ENCODE peak calls at places on chromosomes 2 and 18, in five cellular contexts. One of them, this sample, is unnamed. For H3K4me1, the result is how much of the 10 kb centered on the place peaks cover.

GRCh38 chr2:237723613-237724012 is 75.0 kb upstream of the RBM44 start:
- DNase-seq in Caco-2: peak
- DNase-seq in lung: no peak
- DNase-seq in heart left ventricle: no peak
- DNase-seq in heart right ventricle: no peak
- DNase-seq in this sample: no peak

GRCh38 chr2:138476940-138477339 is 24.6 kb upstream of the SPOPL start:
- DNase-seq in heart left ventricle: no peak
- DNase-seq in heart right ventricle: no peak
- DNase-seq in Caco-2: no peak
- DNase-seq in lung: no peak
- DNase-seq in this sample: no peak

GRCh38 chr2:171798156-171798815 is 95.8 kb downstream of the SLC25A12 start:
- DNase-seq in Caco-2: no peak
- DNase-seq in heart right ventricle: no peak
- DNase-seq in heart left ventricle: no peak
- DNase-seq in lung: no peak
- DNase-seq in this sample: no peak

GRCh38 chr2:127254386-127254981 is 34.4 kb upstream of the CYP27C1 start:
- DNase-seq in Caco-2: no peak
- DNase-seq in heart left ventricle: no peak
- DNase-seq in lung: no peak
- DNase-seq in heart right ventricle: no peak
- DNase-seq in this sample: no peak

GRCh38 chr2:120702061-120702460 is 33.6 kb upstream of the GLI2 start:
- DNase-seq in lung: no peak
- DNase-seq in heart right ventricle: no peak
- DNase-seq in Caco-2: no peak
- DNase-seq in heart left ventricle: no peak
- DNase-seq in this sample: no peak

GRCh38 chr2:145715601-145716000 is 1195.7 kb upstream of the ZEB2 start:
- DNase-seq in heart right ventricle: no peak
- DNase-seq in lung: no peak
- DNase-seq in heart left ventricle: no peak
- DNase-seq in Caco-2: no peak
- DNase-seq in this sample: no peak

GRCh38 chr2:56681659-56682396 is 498.0 kb downstream of the CCDC85A start:
- DNase-seq in lung: no peak
- DNase-seq in heart right ventricle: no peak
- DNase-seq in Caco-2: no peak
- DNase-seq in heart left ventricle: no peak
- DNase-seq in this sample: no peak

GRCh38 chr2:20224716-20225293 is at the start of gene SDC1:
- DNase-seq in heart left ventricle: no peak
- DNase-seq in Caco-2: peak
- DNase-seq in heart right ventricle: no peak
- DNase-seq in lung: peak
- DNase-seq in this sample: no peak

GRCh38 chr18:8705280-8705940 is at the start of gene MTCL1:
- DNase-seq in lung: peak
- DNase-seq in Caco-2: peak
- DNase-seq in heart left ventricle: peak
- DNase-seq in heart right ventricle: peak
- DNase-seq in this sample: no peak

GRCh38 chr18:49725809-49726514 is 87.4 kb downstream of the ACAA2 start:
- DNase-seq in Caco-2: peak
- DNase-seq in heart right ventricle: peak
- DNase-seq in heart left ventricle: peak
- DNase-seq in lung: peak
- DNase-seq in this sample: peak

GRCh38 chr18:24536326-24536725 is 75.9 kb downstream of the HRH4 start:
- DNase-seq in heart right ventricle: no peak
- DNase-seq in lung: peak
- DNase-seq in heart left ventricle: no peak
- DNase-seq in Caco-2: no peak
- DNase-seq in this sample: no peak

GRCh38 chr2:73291093-73291460 is 2.3 kb downstream of the EGR4 start:
- DNase-seq in heart left ventricle: no peak
- DNase-seq in lung: no peak
- DNase-seq in Caco-2: no peak
- DNase-seq in heart right ventricle: peak
- DNase-seq in this sample: no peak

GRCh38 chr2:437180-437579 is 149.3 kb upstream of the ALKAL2 start:
- DNase-seq in heart left ventricle: no peak
- DNase-seq in Caco-2: no peak
- DNase-seq in heart right ventricle: no peak
- DNase-seq in lung: no peak
- DNase-seq in this sample: no peak

GRCh38 chr18:51867767-51868166 is 472.2 kb upstream of the DCC start:
- DNase-seq in lung: no peak
- DNase-seq in Caco-2: no peak
- DNase-seq in heart left ventricle: no peak
- DNase-seq in heart right ventricle: no peak
- DNase-seq in this sample: no peak

DNA sequence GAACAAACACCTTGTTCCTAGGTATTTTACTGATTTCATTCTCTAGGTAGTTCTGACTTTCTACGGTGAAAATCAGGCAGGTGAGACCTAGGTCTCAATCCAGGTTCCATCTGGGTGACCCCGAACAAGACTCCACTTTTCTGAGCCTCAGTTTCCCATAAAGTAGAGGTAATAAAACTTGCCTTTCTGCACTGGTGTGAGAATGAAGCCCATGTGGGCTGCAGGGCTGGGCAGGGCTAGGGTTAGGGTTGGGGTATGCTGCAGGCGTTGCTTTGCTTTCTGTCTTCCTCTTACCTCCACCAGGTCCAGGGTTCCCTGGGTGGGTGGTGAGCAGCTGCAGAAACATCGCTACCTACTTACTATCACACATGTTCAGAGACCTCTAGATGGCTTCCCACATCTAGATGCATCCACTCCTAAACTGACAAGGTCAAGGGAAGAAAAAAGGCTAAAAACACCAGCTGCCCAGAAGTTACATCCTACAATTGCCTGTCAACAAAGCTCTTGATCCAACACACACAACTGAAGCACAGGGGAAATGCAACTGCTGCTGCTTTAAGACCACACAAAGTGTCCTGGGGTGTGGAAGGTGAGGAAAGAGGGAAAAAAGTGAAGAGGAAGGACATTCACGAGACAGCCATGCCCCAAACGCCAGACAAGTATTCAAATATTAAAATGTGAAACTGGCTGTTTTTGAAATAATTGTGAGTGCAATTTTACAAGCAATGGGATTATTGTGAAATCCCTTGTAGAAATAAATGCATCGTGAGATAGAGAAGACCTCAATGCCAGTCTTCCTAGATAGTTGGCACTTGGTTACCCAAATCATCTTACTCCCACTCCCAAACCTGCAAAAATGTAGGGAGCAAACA is 23.5 kb downstream of the MBP start:
- DNase-seq in heart right ventricle: no peak
- DNase-seq in Caco-2: no peak
- DNase-seq in heart left ventricle: no peak
- DNase-seq in lung: no peak
- DNase-seq in this sample: no peak
- H3K4me1 ChIP-seq in heart right ventricle: half or more
- H3K4me1 ChIP-seq in Caco-2: under half
- H3K4me1 ChIP-seq in heart left ventricle: under half
- H3K4me1 ChIP-seq in lung: under half
- H3K4me1 ChIP-seq in this sample: half or more

GRCh38 chr2:71006955-71007799 is 12.5 kb upstream of the TEX261 start:
- DNase-seq in lung: no peak
- DNase-seq in heart left ventricle: no peak
- DNase-seq in heart right ventricle: no peak
- DNase-seq in Caco-2: no peak
- DNase-seq in this sample: no peak
- TF ChIP-seq CTCF in lung: no peak
- TF ChIP-seq CTCF in heart left ventricle: no peak
- TF ChIP-seq CTCF in heart right ventricle: no peak
- TF ChIP-seq CTCF in Caco-2: no peak
- TF ChIP-seq CTCF in this sample: no peak

GRCh38 chr2:112765251-112765650 is 842 bp upstream of the CKAP2L start:
- DNase-seq in lung: no peak
- DNase-seq in heart left ventricle: no peak
- DNase-seq in heart right ventricle: no peak
- DNase-seq in Caco-2: no peak
- DNase-seq in this sample: no peak
- H3K4me3 ChIP-seq in lung: no peak
- H3K4me3 ChIP-seq in heart left ventricle: peak
- H3K4me3 ChIP-seq in heart right ventricle: no peak
- H3K4me3 ChIP-seq in Caco-2: peak
- H3K4me3 ChIP-seq in this sample: peak

DNA sequence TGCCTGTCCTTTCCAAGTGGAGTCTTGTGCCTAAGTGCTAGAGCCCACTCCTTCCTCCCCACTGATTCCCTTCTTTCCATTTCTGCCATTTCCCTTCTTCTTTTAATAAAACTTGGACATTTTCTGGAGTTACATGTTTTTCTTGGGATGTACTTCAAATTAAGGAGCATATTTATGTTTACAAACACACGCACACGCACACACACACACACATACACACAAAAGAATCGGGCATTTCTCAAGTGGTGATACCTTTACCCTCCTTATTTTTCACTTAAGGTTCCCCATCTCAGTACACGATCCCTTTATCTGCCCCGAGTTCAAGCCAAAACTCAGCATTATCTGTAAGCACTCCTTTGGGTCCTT is 154.3 kb downstream of the TGIF1 start:
- DNase-seq in heart left ventricle: no peak
- DNase-seq in Caco-2: no peak
- DNase-seq in lung: no peak
- DNase-seq in heart right ventricle: no peak
- DNase-seq in this sample: no peak
- H3K4me1 ChIP-seq in heart left ventricle: under half
- H3K4me1 ChIP-seq in Caco-2: under half
- H3K4me1 ChIP-seq in lung: under half
- H3K4me1 ChIP-seq in heart right ventricle: under half
- H3K4me1 ChIP-seq in this sample: under half

GRCh38 chr2:178418426-178418825 is 32.5 kb downstream of the PRKRA start:
- DNase-seq in heart left ventricle: no peak
- DNase-seq in heart right ventricle: no peak
- DNase-seq in lung: no peak
- DNase-seq in Caco-2: no peak
- DNase-seq in this sample: no peak

GRCh38 chr2:178422097-178422496 is 28.9 kb downstream of the PRKRA start:
- DNase-seq in heart right ventricle: no peak
- DNase-seq in heart left ventricle: no peak
- DNase-seq in Caco-2: no peak
- DNase-seq in lung: no peak
- DNase-seq in this sample: no peak

GRCh38 chr2:178420463-178420990 is 30.4 kb downstream of the PRKRA start:
- DNase-seq in lung: no peak
- DNase-seq in Caco-2: no peak
- DNase-seq in heart right ventricle: no peak
- DNase-seq in heart left ventricle: no peak
- DNase-seq in this sample: no peak

GRCh38 chr2:178417916-178418315 is 33.1 kb downstream of the PRKRA start:
- DNase-seq in Caco-2: no peak
- DNase-seq in heart left ventricle: no peak
- DNase-seq in lung: no peak
- DNase-seq in heart right ventricle: no peak
- DNase-seq in this sample: no peak

DNA sequence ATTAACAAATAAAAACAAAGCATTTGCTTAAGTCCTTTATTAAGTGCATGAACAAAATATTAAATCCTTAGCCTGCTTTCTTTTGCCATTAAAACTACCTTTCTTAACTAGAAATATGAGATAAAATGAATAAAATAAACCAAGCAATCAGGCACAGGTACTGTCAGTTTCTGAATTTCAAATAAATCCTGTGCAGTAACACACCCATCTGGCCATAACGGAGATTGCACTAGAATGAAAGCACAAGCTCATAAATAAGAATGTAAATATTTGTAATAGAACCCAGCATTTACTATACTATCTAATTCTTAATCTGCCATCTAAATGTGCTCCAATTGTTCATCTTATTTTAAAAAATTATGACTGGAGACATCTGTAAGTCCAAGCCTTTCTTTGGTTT is 31.9 kb downstream of the PRKRA start:
- DNase-seq in heart right ventricle: no peak
- DNase-seq in heart left ventricle: no peak
- DNase-seq in Caco-2: no peak
- DNase-seq in lung: no peak
- DNase-seq in this sample: no peak
- TF ChIP-seq CTCF in heart right ventricle: peak
- TF ChIP-seq CTCF in heart left ventricle: no peak
- TF ChIP-seq CTCF in Caco-2: no peak
- TF ChIP-seq CTCF in lung: no peak
- TF ChIP-seq CTCF in this sample: no peak

GRCh38 chr18:9742588-9743131 is 34.6 kb downstream of the RAB31 start:
- DNase-seq in heart right ventricle: no peak
- DNase-seq in lung: no peak
- DNase-seq in Caco-2: no peak
- DNase-seq in heart left ventricle: no peak
- DNase-seq in this sample: no peak
- H3K4me3 ChIP-seq in heart right ventricle: no peak
- H3K4me3 ChIP-seq in lung: no peak
- H3K4me3 ChIP-seq in Caco-2: no peak
- H3K4me3 ChIP-seq in heart left ventricle: no peak
- H3K4me3 ChIP-seq in this sample: no peak

DNA sequence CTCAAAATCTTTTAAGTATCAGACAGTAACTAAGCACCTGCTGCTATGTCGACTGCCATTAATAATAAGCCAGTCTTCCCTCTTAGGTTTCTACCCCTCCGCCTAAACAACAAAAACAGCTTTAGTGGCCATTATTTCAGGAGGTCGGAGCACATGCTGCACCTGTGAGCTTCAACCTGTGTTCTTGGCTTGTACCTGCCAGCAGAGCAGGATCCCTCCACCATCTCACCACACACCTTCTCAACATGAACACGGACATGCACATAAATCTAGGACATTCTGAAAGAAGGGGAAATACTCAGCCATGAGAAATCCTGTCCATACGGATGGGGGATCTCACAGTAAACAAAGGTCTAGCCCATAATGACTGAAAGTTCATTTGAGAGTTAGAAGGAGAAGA is 3.7 kb downstream of the CYB5A start:
- DNase-seq in heart right ventricle: no peak
- DNase-seq in heart left ventricle: no peak
- DNase-seq in lung: peak
- DNase-seq in Caco-2: no peak
- DNase-seq in this sample: no peak
- H3K4me1 ChIP-seq in heart right ventricle: half or more
- H3K4me1 ChIP-seq in heart left ventricle: under half
- H3K4me1 ChIP-seq in lung: under half
- H3K4me1 ChIP-seq in Caco-2: under half
- H3K4me1 ChIP-seq in this sample: under half

GRCh38 chr2:197453123-197453913 is at the start of gene COQ10B:
- DNase-seq in heart left ventricle: peak
- DNase-seq in heart right ventricle: peak
- DNase-seq in lung: peak
- DNase-seq in Caco-2: peak
- DNase-seq in this sample: peak
- TF ChIP-seq CTCF in heart left ventricle: peak
- TF ChIP-seq CTCF in heart right ventricle: peak
- TF ChIP-seq CTCF in lung: peak
- TF ChIP-seq CTCF in Caco-2: no peak
- TF ChIP-seq CTCF in this sample: peak

This sample was measured in gastrocnemius medialis.